ENCODE peak calls at places on chromosomes 12 and 14, in six cellular contexts. W, Y, E, H, J and I are unnamed samples.

GRCh38 chr14:77889971-77890442 is 90.1 kb downstream of the ADCK1 start:
- DNase-seq in H (no peak), J (no peak), E (no peak), Y (no peak), W (no peak), I (no peak)

GRCh38 chr14:27623782-27624181 is 1025.9 kb upstream of the NOVA1 start:
- DNase-seq in W (no peak), Y (no peak), J (no peak), E (no peak), H (no peak), I (no peak)

GRCh38 chr12:60191676-60192359 is 596.0 kb downstream of the SLC16A7 start:
- DNase-seq in J (no peak), Y (no peak), W (no peak), E (no peak), H (no peak), I (no peak)

GRCh38 chr12:15131462-15131861 is 89.8 kb downstream of the RERG start:
- DNase-seq in J (no peak), E (no peak), W (no peak), H (no peak), Y (no peak), I (no peak)

GRCh38 chr12:32494676-32495075 is 95.3 kb downstream of the FGD4 start:
- DNase-seq in H (no peak), E (no peak), Y (no peak), W (no peak), J (no peak), I (no peak)

GRCh38 chr12:45688188-45688587 is 41.3 kb upstream of the ARID2 start:
- DNase-seq in E (no peak), J (no peak), W (no peak), Y (no peak), H (no peak), I (no peak)

GRCh38 chr12:2336409-2336829 is 283.6 kb downstream of the CACNA1C start:
- DNase-seq in H (no peak), E (no peak), Y (peak; percentile 25), J (peak; percentile 85), W (no peak), I (no peak)

GRCh38 chr14:65115615-65116014 is 13.3 kb upstream of the MAX start:
- DNase-seq in J (no peak), E (no peak), H (no peak), Y (no peak), W (no peak), I (no peak)

GRCh38 chr14:89524412-89524811 is 107.4 kb upstream of the FOXN3 start:
- DNase-seq in Y (no peak), E (no peak), H (no peak), W (no peak), J (no peak), I (no peak)

GRCh38 chr14:32205984-32206383 is 2.9 kb upstream of the RNU6-8 start:
- DNase-seq in W (no peak), H (no peak), Y (no peak), E (no peak), J (peak; percentile 45), I (no peak)

GRCh38 chr14:72651715-72652114 is 242.2 kb downstream of the DPF3 start:
- DNase-seq in W (no peak), Y (no peak), H (peak; percentile 23), J (no peak), E (no peak), I (no peak)

GRCh38 chr12:72273499-72273837 is 1.3 kb downstream of the TRHDE start:
- DNase-seq in E (no peak), W (no peak), J (no peak), Y (no peak), H (peak; percentile 52), I (peak; percentile 5)

GRCh38 chr12:72271401-72271740 is 799 bp upstream of the TRHDE start:
- DNase-seq in E (no peak), J (no peak), Y (peak; percentile 8), H (peak; percentile 73), W (no peak), I (no peak)

GRCh38 chr12:72272731-72273498 is 745 bp downstream of the TRHDE start:
- DNase-seq in E (no peak), J (no peak), W (peak; percentile 11), Y (no peak), H (peak; percentile 67), I (peak; percentile 5)

GRCh38 chr12:72270246-72270645 is 1.9 kb upstream of the TRHDE start:
- DNase-seq in Y (no peak), W (no peak), E (no peak), H (no peak), J (no peak), I (no peak)

GRCh38 chr12:72271741-72272661 is at the start of gene TRHDE:
- DNase-seq in H (peak; percentile 75), E (no peak), W (peak; percentile 11), Y (no peak), J (no peak), I (peak; percentile 5)
- TF ChIP-seq POLR2AphosphoS5 in H (no peak), E (no peak), W (no peak), Y (no peak), J (no peak), I (no peak)

GRCh38 chr14:96160913-96161310 is 43.7 kb upstream of the BDKRB2 start:
- DNase-seq in W (no peak), E (no peak), J (no peak), Y (no peak), H (no peak), I (no peak)

GRCh38 chr14:96156804-96157760 is 47.6 kb upstream of the BDKRB2 start:
- DNase-seq in Y (no peak), W (no peak), E (no peak), H (no peak), J (no peak), I (no peak)

GRCh38 chr14:96162265-96162664 is 42.4 kb upstream of the BDKRB2 start:
- DNase-seq in J (no peak), Y (no peak), W (no peak), H (no peak), E (no peak), I (no peak)

GRCh38 chr14:96160030-96160912 is 44.4 kb upstream of the BDKRB2 start:
- DNase-seq in J (no peak), W (no peak), H (no peak), Y (no peak), E (no peak), I (no peak)

GRCh38 chr14:96158735-96159134 is 45.9 kb upstream of the BDKRB2 start:
- DNase-seq in Y (no peak), E (no peak), W (no peak), J (no peak), H (no peak), I (no peak)
- TF ChIP-seq TAF1 in Y (no peak), E (no peak), W (no peak), J (no peak), H (no peak), I (no peak)

DNA sequence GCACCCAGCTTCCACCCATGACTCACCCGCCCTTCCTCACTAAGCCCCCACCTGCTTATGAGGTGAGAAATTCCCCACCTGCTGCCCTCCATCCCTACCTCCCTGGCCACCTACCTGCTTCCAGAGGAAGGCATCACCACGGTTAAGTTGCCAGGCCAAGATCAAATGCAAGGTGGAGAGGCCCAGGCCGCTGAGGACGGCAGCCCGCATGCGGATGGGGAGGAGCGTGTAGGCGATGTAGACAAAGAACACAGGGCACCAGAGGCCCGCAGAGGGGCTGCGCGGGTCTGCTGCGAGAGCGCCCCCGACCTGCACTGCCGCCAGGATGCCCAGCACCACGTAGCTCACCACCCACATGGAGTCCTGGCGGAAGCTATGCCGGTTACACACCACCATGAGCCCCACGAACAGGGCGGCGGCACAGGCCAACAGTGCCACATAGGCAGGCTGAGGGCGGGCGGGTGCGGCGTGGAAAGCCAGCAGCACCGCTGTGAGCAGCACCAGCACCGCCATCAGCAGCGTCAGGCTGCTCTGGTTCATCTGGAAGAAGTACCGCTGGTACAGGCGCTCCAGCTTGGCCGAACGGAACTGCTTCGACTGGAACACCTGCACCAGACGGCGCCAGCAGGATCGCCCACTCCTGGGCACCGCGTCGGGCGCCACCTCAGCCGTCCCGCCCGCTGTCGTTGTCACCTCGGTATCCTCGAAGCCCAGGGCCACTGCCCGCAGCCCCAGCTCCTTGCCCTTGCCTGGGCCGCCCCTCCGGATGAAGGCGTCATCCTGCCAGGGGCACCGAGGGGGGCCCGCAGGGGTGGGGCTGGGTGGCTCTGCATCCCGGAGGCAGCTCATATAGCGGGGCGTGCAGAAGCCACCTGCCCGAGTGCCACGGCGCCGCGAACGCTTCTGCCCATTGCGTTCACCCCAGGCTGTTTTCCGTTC is 6.2 kb downstream of the ADCY6 start:
- DNase-seq in J (no peak), W (no peak), Y (no peak), E (no peak), H (no peak), I (no peak)
- TF ChIP-seq POLR2A in J (no peak), W (no peak), Y (no peak), E (no peak), H (no peak), I (no peak)

GRCh38 chr12:101667591-101667990 is 29.8 kb upstream of the CHPT1 start:
- DNase-seq in H (no peak), E (no peak), Y (no peak), J (no peak), W (no peak), I (no peak)

GRCh38 chr12:101666017-101666728 is 31.3 kb upstream of the CHPT1 start:
- DNase-seq in H (no peak), Y (no peak), J (no peak), W (no peak), E (no peak), I (no peak)

GRCh38 chr12:101671839-101672238 is 25.6 kb upstream of the CHPT1 start:
- DNase-seq in E (no peak), H (no peak), J (no peak), W (no peak), Y (no peak), I (no peak)

GRCh38 chr12:101671157-101671791 is 26.2 kb upstream of the CHPT1 start:
- DNase-seq in E (no peak), H (no peak), Y (no peak), W (peak; percentile 12), J (peak; percentile 36), I (peak; percentile 12)

DNA sequence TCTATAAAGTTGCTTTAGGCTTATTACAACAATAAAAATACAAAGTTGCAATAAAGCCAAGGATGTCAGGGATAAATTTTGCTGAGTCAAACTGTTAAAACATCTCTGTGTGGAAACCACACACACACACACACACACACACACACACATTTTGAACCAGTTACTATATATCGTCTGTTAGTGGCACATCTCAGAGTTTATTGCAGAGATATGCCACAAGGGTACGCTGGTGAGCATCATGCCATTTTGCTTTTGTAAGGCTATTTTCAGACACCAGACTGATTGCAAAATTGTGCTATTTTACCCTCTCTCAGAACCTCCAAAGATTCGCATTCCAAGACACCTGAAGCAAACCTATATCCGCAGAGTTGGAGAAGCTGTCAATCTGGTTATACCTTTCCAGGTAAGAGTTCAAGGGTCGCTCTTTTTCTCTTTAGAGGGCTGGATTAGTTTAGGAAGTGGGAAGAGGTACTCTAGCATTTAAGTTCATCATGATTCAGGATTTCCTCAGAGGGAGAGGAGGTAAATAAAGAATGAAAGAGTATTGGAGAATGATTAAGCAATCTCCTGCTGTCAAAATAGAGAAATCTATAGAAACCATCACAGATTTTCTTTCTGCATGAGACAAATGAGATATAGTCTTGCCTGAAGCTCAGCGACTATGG is 27.3 kb upstream of the CHPT1 start:
- DNase-seq in W (no peak), E (peak; percentile 66), H (no peak), Y (peak; percentile 59), J (no peak), I (no peak)
- TF ChIP-seq POLR2AphosphoS5 in W (no peak), E (no peak), H (no peak), Y (no peak), J (no peak), I (no peak)